ENCODE peak calls at places on chromosomes 7 and 10, in five cellular contexts. U is astrocyte of the cerebellum, Q is fibroblast of the aortic adventitia, B is BJ, E is SK-N-SH. A is an unnamed sample.

GRCh38 chr7:143408686-143409551 is at the start of gene EPHA1:
- DNase-seq in U (no peak), Q (no peak), B (no peak), E (no peak), A (no peak)

GRCh38 chr10:112649492-112650152 is 202.6 kb downstream of the VTI1A start:
- DNase-seq in U (no peak), Q (peak; percentile 23), B (peak; percentile 16), E (no peak), A (no peak)

GRCh38 chr7:45721949-45722598 is 147.9 kb downstream of the ADCY1 start:
- DNase-seq in U (no peak), Q (no peak), B (no peak), E (peak; percentile 37), A (no peak)

GRCh38 chr7:25849361-25850184 is 302.4 kb upstream of the NFE2L3 start:
- DNase-seq in U (peak; percentile 87), Q (peak; percentile 92), B (peak; percentile 68), E (no peak), A (peak; percentile 88)

GRCh38 chr10:11683529-11684320 is 58.5 kb upstream of the ECHDC3 start:
- DNase-seq in U (no peak), Q (no peak), B (no peak), E (no peak), A (no peak)

GRCh38 chr7:127920787-127921438 is 110.3 kb downstream of the LRRC4 start:
- DNase-seq in U (no peak), Q (peak; percentile 56), B (peak; percentile 55), E (no peak), A (no peak)

GRCh38 chr10:43055991-43056567 is 20.8 kb upstream of the RET start:
- DNase-seq in U (no peak), Q (no peak), B (no peak), E (peak; percentile 87), A (no peak)

GRCh38 chr10:79137404-79137803 is 68.6 kb downstream of the ZMIZ1 start:
- DNase-seq in U (no peak), Q (no peak), B (no peak), E (no peak), A (no peak)

GRCh38 chr10:123135415-123136141 is at the start of gene HMX3:
- DNase-seq in U (no peak), Q (no peak), B (no peak), E (peak; percentile 57), A (no peak)

GRCh38 chr7:112422842-112423496 is 27.3 kb upstream of the IFRD1 start:
- DNase-seq in U (peak; percentile 91), Q (peak; percentile 97), B (peak; percentile 77), E (no peak), A (peak; percentile 77)

GRCh38 chr10:65931291-65932080 is 994.4 kb upstream of the LRRTM3 start:
- DNase-seq in U (no peak), Q (no peak), B (no peak), E (no peak), A (no peak)

GRCh38 chr7:136012238-136012637 is 35.1 kb upstream of the MTPN start:
- DNase-seq in U (no peak), Q (no peak), B (no peak), E (no peak), A (no peak)

GRCh38 chr10:63713191-63714144 is 192.3 kb downstream of the REEP3 start:
- DNase-seq in U (peak; percentile 97), Q (peak; percentile 82), B (no peak), E (peak; percentile 57), A (no peak)
- H3K4me3 ChIP-seq in U (no peak overlapping the region), Q (no peak overlapping the region), B (no peak overlapping the region), E (peak overlapping the region; percentile 17), A (no peak overlapping the region)

GRCh38 chr10:131978366-131978765 is 3.4 kb downstream of the BNIP3 start:
- DNase-seq in U (no peak), Q (no peak), B (no peak), E (no peak), A (no peak)
- H3K4me3 ChIP-seq in U (no peak overlapping the region), Q (no peak overlapping the region), B (no peak overlapping the region), E (no peak overlapping the region), A (peak overlapping the region; percentile 93)

GRCh38 chr7:65238785-65239184 is 134.9 kb upstream of the ZNF92 start:
- DNase-seq in U (no peak), Q (no peak), B (no peak), E (peak; percentile 29), A (no peak)

GRCh38 chr7:65233409-65234034 is 140.1 kb upstream of the ZNF92 start:
- DNase-seq in U (no peak), Q (no peak), B (no peak), E (no peak), A (no peak)

GRCh38 chr7:65239707-65240352 is 133.8 kb upstream of the ZNF92 start:
- DNase-seq in U (no peak), Q (no peak), B (no peak), E (peak; percentile 98), A (no peak)

GRCh38 chr7:65235586-65235985 is 138.1 kb upstream of the ZNF92 start:
- DNase-seq in U (no peak), Q (no peak), B (no peak), E (no peak), A (no peak)

GRCh38 chr7:65239324-65239706 is 134.3 kb upstream of the ZNF92 start:
- DNase-seq in U (no peak), Q (no peak), B (no peak), E (no peak), A (no peak)
- H3K4me3 ChIP-seq in U (peak overlapping the region; percentile 61), Q (no peak overlapping the region), B (no peak overlapping the region), E (peak overlapping the region; percentile 57), A (peak overlapping the region; percentile 56)

GRCh38 chr7:98085674-98086073 is 21.0 kb upstream of the LMTK2 start:
- DNase-seq in U (no peak), Q (no peak), B (no peak), E (no peak), A (no peak)

GRCh38 chr7:98091523-98091922 is 15.1 kb upstream of the LMTK2 start:
- DNase-seq in U (no peak), Q (no peak), B (no peak), E (no peak), A (no peak)

GRCh38 chr7:98086231-98086855 is 20.3 kb upstream of the LMTK2 start:
- DNase-seq in U (no peak), Q (no peak), B (no peak), E (no peak), A (no peak)

GRCh38 chr7:98091061-98091460 is 15.6 kb upstream of the LMTK2 start:
- DNase-seq in U (no peak), Q (no peak), B (no peak), E (no peak), A (no peak)

DNA sequence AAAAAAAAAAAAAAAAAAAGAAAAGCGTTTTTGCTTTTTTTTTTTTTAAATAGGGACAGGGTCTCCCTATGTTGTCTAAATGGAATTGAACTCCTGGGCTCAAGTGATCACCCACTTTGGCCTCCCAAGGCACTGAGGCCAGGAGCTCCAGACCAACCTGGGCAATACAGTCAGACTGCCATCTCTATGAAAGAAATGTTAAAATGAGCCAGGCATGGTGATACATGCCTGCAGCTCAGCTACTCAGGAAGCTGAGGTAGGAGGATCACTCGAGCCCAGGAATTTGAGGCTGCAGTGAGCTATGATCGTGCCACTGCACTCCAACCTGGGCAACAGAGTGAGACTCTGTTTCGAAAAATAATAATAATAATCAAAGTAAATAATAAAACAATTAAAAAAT is 16.5 kb upstream of the LMTK2 start:
- DNase-seq in U (no peak), Q (no peak), B (no peak), E (no peak), A (no peak)
- H3K4me3 ChIP-seq in U (no peak overlapping the region), Q (no peak overlapping the region), B (no peak overlapping the region), E (no peak overlapping the region), A (no peak overlapping the region)

GRCh38 chr10:76624470-76624869 is 1013.1 kb downstream of the KCNMA1 start:
- DNase-seq in U (no peak), Q (no peak), B (no peak), E (no peak), A (no peak)
- H3K4me3 ChIP-seq in U (no peak overlapping the region), Q (no peak overlapping the region), B (no peak overlapping the region), E (no peak overlapping the region), A (no peak overlapping the region)

GRCh38 chr10:22333167-22333566 is 12.1 kb upstream of the SPAG6 start:
- DNase-seq in U (no peak), Q (no peak), B (no peak), E (no peak), A (no peak)
- H3K4me3 ChIP-seq in U (no peak overlapping the region), Q (no peak overlapping the region), B (no peak overlapping the region), E (no peak overlapping the region), A (no peak overlapping the region)

GRCh38 chr7:133786401-133786937 is 340.7 kb upstream of the LRGUK start:
- DNase-seq in U (no peak), Q (no peak), B (no peak), E (no peak), A (no peak)
- H3K4me3 ChIP-seq in U (no peak overlapping the region), Q (no peak overlapping the region), B (no peak overlapping the region), E (no peak overlapping the region), A (no peak overlapping the region)

A was measured in epithelial cell of proximal tubule.